ENCODE peak calls at places on chromosomes 7 and 10, in six cellular contexts. One of them, this sample, is unnamed.

GRCh38 chr7:141157138-141157765 is 83.4 kb downstream of the TMEM178B start:
- DNase-seq in SK-N-SH: no peak
- DNase-seq in hepatocyte: no peak
- DNase-seq in MM.1S: no peak
- DNase-seq in GM23338: no peak
- DNase-seq in GM23248: no peak
- DNase-seq in this sample: no peak

GRCh38 chr7:29955799-29956476 is 33.7 kb downstream of the SCRN1 start:
- DNase-seq in MM.1S: no peak
- DNase-seq in GM23248: no peak
- DNase-seq in GM23338: no peak
- DNase-seq in hepatocyte: no peak
- DNase-seq in SK-N-SH: no peak
- DNase-seq in this sample: peak; percentile 69

GRCh38 chr10:58017719-58018367 is 249.9 kb downstream of the IPMK start:
- DNase-seq in MM.1S: no peak
- DNase-seq in hepatocyte: no peak
- DNase-seq in GM23248: peak; percentile 92
- DNase-seq in SK-N-SH: no peak
- DNase-seq in GM23338: no peak
- DNase-seq in this sample: no peak

GRCh38 chr7:47267346-47267745 is 314.6 kb downstream of the TNS3 start:
- DNase-seq in SK-N-SH: no peak
- DNase-seq in GM23248: no peak
- DNase-seq in hepatocyte: no peak
- DNase-seq in GM23338: no peak
- DNase-seq in MM.1S: no peak
- DNase-seq in this sample: no peak

GRCh38 chr10:3702056-3702546 is 82.9 kb downstream of the KLF6 start:
- DNase-seq in SK-N-SH: no peak
- DNase-seq in GM23338: no peak
- DNase-seq in MM.1S: no peak
- DNase-seq in GM23248: no peak
- DNase-seq in hepatocyte: no peak
- DNase-seq in this sample: no peak

GRCh38 chr10:118918689-118919088 is 110.8 kb upstream of the NANOS1 start:
- DNase-seq in SK-N-SH: no peak
- DNase-seq in GM23248: no peak
- DNase-seq in MM.1S: no peak
- DNase-seq in GM23338: no peak
- DNase-seq in hepatocyte: no peak
- DNase-seq in this sample: no peak

GRCh38 chr7:105707381-105707780 is 126.1 kb upstream of the EFCAB10 start:
- DNase-seq in SK-N-SH: no peak
- DNase-seq in MM.1S: no peak
- DNase-seq in hepatocyte: no peak
- DNase-seq in GM23248: peak; percentile 38
- DNase-seq in GM23338: no peak
- DNase-seq in this sample: no peak

GRCh38 chr7:127983804-127984332 is 47.4 kb downstream of the LRRC4 start:
- DNase-seq in GM23248: peak; percentile 45
- DNase-seq in GM23338: no peak
- DNase-seq in hepatocyte: peak; percentile 49
- DNase-seq in SK-N-SH: no peak
- DNase-seq in MM.1S: no peak
- DNase-seq in this sample: no peak

GRCh38 chr10:58275908-58276307 is 6.9 kb downstream of the CISD1 start:
- DNase-seq in GM23338: no peak
- DNase-seq in MM.1S: no peak
- DNase-seq in hepatocyte: peak; percentile 8
- DNase-seq in GM23248: peak; percentile 60
- DNase-seq in SK-N-SH: no peak
- DNase-seq in this sample: no peak

GRCh38 chr7:81445462-81445861 is 324.4 kb downstream of the HGF start:
- DNase-seq in MM.1S: no peak
- DNase-seq in GM23338: no peak
- DNase-seq in SK-N-SH: no peak
- DNase-seq in GM23248: no peak
- DNase-seq in hepatocyte: no peak
- DNase-seq in this sample: no peak

GRCh38 chr10:113753020-113753692 is 1.7 kb downstream of the PLEKHS1 start:
- DNase-seq in MM.1S: no peak
- DNase-seq in GM23248: no peak
- DNase-seq in hepatocyte: no peak
- DNase-seq in GM23338: peak; percentile 13
- DNase-seq in SK-N-SH: peak; percentile 40
- DNase-seq in this sample: no peak

GRCh38 chr10:114332301-114332797 is 72.0 kb downstream of the AFAP1L2 start:
- DNase-seq in SK-N-SH: no peak
- DNase-seq in hepatocyte: no peak
- DNase-seq in MM.1S: no peak
- DNase-seq in GM23338: no peak
- DNase-seq in GM23248: no peak
- DNase-seq in this sample: no peak

GRCh38 chr7:53070883-53071282 is 35.5 kb downstream of the POM121L12 start:
- DNase-seq in SK-N-SH: no peak
- DNase-seq in MM.1S: no peak
- DNase-seq in hepatocyte: no peak
- DNase-seq in GM23248: no peak
- DNase-seq in GM23338: no peak
- DNase-seq in this sample: no peak

GRCh38 chr10:91756286-91756685 is 41.9 kb upstream of the TNKS2 start:
- DNase-seq in SK-N-SH: no peak
- DNase-seq in hepatocyte: no peak
- DNase-seq in GM23338: no peak
- DNase-seq in GM23248: peak; percentile 62
- DNase-seq in MM.1S: no peak
- DNase-seq in this sample: no peak

GRCh38 chr10:98269435-98269912 is 1.5 kb upstream of the LOXL4 start:
- DNase-seq in GM23338: peak; percentile 56
- DNase-seq in GM23248: peak; percentile 90
- DNase-seq in MM.1S: no peak
- DNase-seq in hepatocyte: peak; percentile 67
- DNase-seq in SK-N-SH: peak; percentile 56
- DNase-seq in this sample: no peak

GRCh38 chr10:60521974-60522405 is 132.3 kb upstream of the ANK3 start:
- DNase-seq in hepatocyte: peak; percentile 10
- DNase-seq in MM.1S: peak; percentile 90
- DNase-seq in SK-N-SH: peak; percentile 40
- DNase-seq in GM23248: peak; percentile 83
- DNase-seq in GM23338: peak; percentile 50
- DNase-seq in this sample: no peak

GRCh38 chr7:105298439-105298894 is 90.3 kb downstream of the SRPK2 start:
- DNase-seq in MM.1S: peak; percentile 87
- DNase-seq in GM23338: peak; percentile 38
- DNase-seq in hepatocyte: no peak
- DNase-seq in GM23248: no peak
- DNase-seq in SK-N-SH: no peak
- DNase-seq in this sample: no peak

GRCh38 chr10:1323951-1324350 is 267.8 kb downstream of the WDR37 start:
- DNase-seq in SK-N-SH: no peak
- DNase-seq in MM.1S: no peak
- DNase-seq in hepatocyte: no peak
- DNase-seq in GM23248: no peak
- DNase-seq in GM23338: no peak
- DNase-seq in this sample: no peak

GRCh38 chr10:14603539-14604102 is 171.1 kb downstream of the FAM107B start:
- DNase-seq in hepatocyte: peak; percentile 49
- DNase-seq in SK-N-SH: peak; percentile 76
- DNase-seq in GM23338: peak; percentile 41
- DNase-seq in MM.1S: peak; percentile 35
- DNase-seq in GM23248: peak; percentile 45
- DNase-seq in this sample: peak; percentile 49

GRCh38 chr7:17599733-17600685 is 301.6 kb downstream of the AHR start:
- DNase-seq in hepatocyte: no peak
- DNase-seq in GM23338: peak; percentile 1
- DNase-seq in GM23248: peak; percentile 92
- DNase-seq in SK-N-SH: no peak
- DNase-seq in MM.1S: no peak
- DNase-seq in this sample: no peak

GRCh38 chr7:34449765-34450164 is 208.3 kb upstream of the NPSR1 start:
- DNase-seq in GM23248: no peak
- DNase-seq in MM.1S: no peak
- DNase-seq in GM23338: no peak
- DNase-seq in hepatocyte: no peak
- DNase-seq in SK-N-SH: no peak
- DNase-seq in this sample: no peak

GRCh38 chr7:34451183-34451582 is 206.8 kb upstream of the NPSR1 start:
- DNase-seq in GM23248: no peak
- DNase-seq in MM.1S: no peak
- DNase-seq in hepatocyte: no peak
- DNase-seq in SK-N-SH: no peak
- DNase-seq in GM23338: no peak
- DNase-seq in this sample: no peak

GRCh38 chr7:34452363-34452762 is 205.7 kb upstream of the NPSR1 start:
- DNase-seq in SK-N-SH: no peak
- DNase-seq in GM23248: peak; percentile 5
- DNase-seq in GM23338: no peak
- DNase-seq in hepatocyte: no peak
- DNase-seq in MM.1S: no peak
- DNase-seq in this sample: no peak

GRCh38 chr7:34453150-34453549 is 204.9 kb upstream of the NPSR1 start:
- DNase-seq in GM23248: peak; percentile 63
- DNase-seq in hepatocyte: no peak
- DNase-seq in GM23338: no peak
- DNase-seq in MM.1S: no peak
- DNase-seq in SK-N-SH: no peak
- DNase-seq in this sample: no peak

DNA sequence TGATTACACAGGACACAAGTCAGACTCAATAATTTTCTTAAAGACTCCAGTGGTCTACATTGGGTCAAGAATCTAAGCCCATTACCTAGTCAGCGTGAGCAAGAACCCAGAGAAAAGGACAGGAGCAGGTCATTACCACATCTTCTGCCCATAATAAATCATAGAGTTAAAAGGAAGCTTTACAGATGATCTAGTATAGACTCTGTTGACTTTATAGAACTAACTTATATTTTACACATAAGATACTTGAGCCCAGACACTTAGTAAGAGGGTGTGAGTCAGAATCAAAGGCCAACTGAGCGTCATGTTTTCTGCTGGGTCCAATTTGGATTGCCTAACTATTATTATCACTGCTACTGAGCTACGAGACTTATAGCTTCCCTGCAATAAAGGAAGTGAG is 206.1 kb upstream of the NPSR1 start:
- DNase-seq in hepatocyte: peak; percentile 33
- DNase-seq in SK-N-SH: no peak
- DNase-seq in GM23248: peak; percentile 81
- DNase-seq in MM.1S: no peak
- DNase-seq in GM23338: no peak
- DNase-seq in this sample: no peak
- TF ChIP-seq EZH2phosphoT487 in hepatocyte: no peak
- TF ChIP-seq EZH2phosphoT487 in SK-N-SH: no peak
- TF ChIP-seq EZH2phosphoT487 in GM23248: no peak
- TF ChIP-seq EZH2phosphoT487 in MM.1S: no peak
- TF ChIP-seq EZH2phosphoT487 in GM23338: no peak
- TF ChIP-seq EZH2phosphoT487 in this sample: no peak

GRCh38 chr7:101817031-101817929 is at the start of gene CUX1:
- DNase-seq in GM23248: peak; percentile 49
- DNase-seq in MM.1S: peak; percentile 46
- DNase-seq in hepatocyte: peak; percentile 60
- DNase-seq in SK-N-SH: peak; percentile 75
- DNase-seq in GM23338: peak; percentile 62
- DNase-seq in this sample: peak; percentile 65
- TF ChIP-seq EZH2phosphoT487 in GM23248: no peak
- TF ChIP-seq EZH2phosphoT487 in MM.1S: no peak
- TF ChIP-seq EZH2phosphoT487 in hepatocyte: no peak
- TF ChIP-seq EZH2phosphoT487 in SK-N-SH: no peak
- TF ChIP-seq EZH2phosphoT487 in GM23338: no peak
- TF ChIP-seq EZH2phosphoT487 in this sample: no peak

GRCh38 chr10:71529203-71529537 is 132.4 kb downstream of the CDH23 start:
- DNase-seq in MM.1S: no peak
- DNase-seq in SK-N-SH: no peak
- DNase-seq in GM23338: no peak
- DNase-seq in GM23248: no peak
- DNase-seq in hepatocyte: no peak
- DNase-seq in this sample: no peak

GRCh38 chr10:71532878-71533277 is 136.2 kb downstream of the CDH23 start:
- DNase-seq in GM23338: no peak
- DNase-seq in MM.1S: no peak
- DNase-seq in GM23248: no peak
- DNase-seq in hepatocyte: no peak
- DNase-seq in SK-N-SH: no peak
- DNase-seq in this sample: no peak

GRCh38 chr10:71533936-71534335 is 137.2 kb downstream of the CDH23 start:
- DNase-seq in GM23338: no peak
- DNase-seq in hepatocyte: no peak
- DNase-seq in GM23248: no peak
- DNase-seq in MM.1S: no peak
- DNase-seq in SK-N-SH: peak; percentile 61
- DNase-seq in this sample: no peak

GRCh38 chr10:71530781-71531180 is 134.1 kb downstream of the CDH23 start:
- DNase-seq in hepatocyte: no peak
- DNase-seq in GM23338: no peak
- DNase-seq in GM23248: no peak
- DNase-seq in SK-N-SH: no peak
- DNase-seq in MM.1S: no peak
- DNase-seq in this sample: no peak

GRCh38 chr10:71531485-71532446 is 135.0 kb downstream of the CDH23 start:
- DNase-seq in GM23338: no peak
- DNase-seq in MM.1S: no peak
- DNase-seq in SK-N-SH: no peak
- DNase-seq in GM23248: peak; percentile 13
- DNase-seq in hepatocyte: no peak
- DNase-seq in this sample: peak; percentile 37
- TF ChIP-seq EZH2phosphoT487 in GM23338: no peak
- TF ChIP-seq EZH2phosphoT487 in MM.1S: no peak
- TF ChIP-seq EZH2phosphoT487 in SK-N-SH: no peak
- TF ChIP-seq EZH2phosphoT487 in GM23248: no peak
- TF ChIP-seq EZH2phosphoT487 in hepatocyte: no peak
- TF ChIP-seq EZH2phosphoT487 in this sample: no peak

DNA sequence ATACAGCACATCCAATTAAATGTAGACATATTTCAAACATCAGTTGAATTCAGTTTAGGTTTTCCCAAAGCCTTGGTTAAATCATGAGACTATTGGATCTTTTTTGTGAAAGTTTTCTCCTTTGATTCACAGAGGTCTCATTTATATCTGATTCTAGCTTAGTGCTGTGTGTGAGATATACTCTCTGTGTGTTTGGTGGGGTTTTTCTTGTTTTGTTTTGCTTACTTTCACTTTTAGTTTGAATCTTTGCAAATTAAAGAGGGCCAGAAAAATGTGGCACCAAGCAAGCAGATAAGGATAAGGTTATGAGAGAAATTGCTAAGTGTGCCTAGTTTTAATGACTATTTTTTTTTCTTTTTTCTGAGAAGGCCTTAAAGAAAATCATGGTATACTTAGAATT is 12.6 kb upstream of the OR6B1 start:
- DNase-seq in GM23338: no peak
- DNase-seq in hepatocyte: no peak
- DNase-seq in MM.1S: peak; percentile 44
- DNase-seq in GM23248: no peak
- DNase-seq in SK-N-SH: no peak
- DNase-seq in this sample: no peak
- TF ChIP-seq EZH2phosphoT487 in GM23338: no peak
- TF ChIP-seq EZH2phosphoT487 in hepatocyte: no peak
- TF ChIP-seq EZH2phosphoT487 in MM.1S: no peak
- TF ChIP-seq EZH2phosphoT487 in GM23248: no peak
- TF ChIP-seq EZH2phosphoT487 in SK-N-SH: no peak
- TF ChIP-seq EZH2phosphoT487 in this sample: no peak

This sample was measured in OCI-LY7.